ENCODE peak calls at places on chromosome 22, in nine cellular contexts. R is A172, H is G401, O is tibial nerve, P is Panc1, T is esophagus squamous epithelium, Z is progenitor cell of endocrine pancreas, I is NCI-H2081, B is AG04450. Y is an unnamed sample.

GRCh38 chr22:19523240-19524169 is 705 bp downstream of the CLDN5 start:
- DNase-seq in R (no peak), H (no peak), O (no peak), P (no peak), T (no peak), Z (no peak), I (no peak), B (no peak), Y (no peak)

GRCh38 chr22:37018815-37019308 is 385 bp downstream of the TST start:
- DNase-seq in R (peak), H (no peak), O (peak), P (no peak), T (no peak), Z (no peak), I (no peak), B (no peak), Y (no peak)

GRCh38 chr22:46193898-46194310 is 43.6 kb downstream of the PPARA start:
- DNase-seq in R (no peak), H (no peak), O (no peak), P (no peak), T (no peak), Z (no peak), I (no peak), B (no peak), Y (no peak)

GRCh38 chr22:49302530-49302929 is 525.1 kb downstream of the BRD1 start:
- DNase-seq in R (no peak), H (no peak), O (no peak), P (no peak), T (no peak), Z (no peak), I (no peak), B (no peak), Y (no peak)

GRCh38 chr22:22371031-22371541 is 126.5 kb downstream of the VPREB1 start:
- DNase-seq in R (no peak), H (no peak), O (no peak), P (no peak), T (no peak), Z (no peak), I (no peak), B (no peak), Y (no peak)

GRCh38 chr22:45317551-45318167 is 7.9 kb downstream of the FAM118A start:
- DNase-seq in R (peak), H (peak), O (peak), P (no peak), T (no peak), Z (no peak), I (no peak), B (no peak), Y (no peak)

GRCh38 chr22:17102297-17102667 is 17.5 kb downstream of the IL17RA start:
- DNase-seq in R (no peak), H (no peak), O (no peak), P (no peak), T (no peak), Z (no peak), I (no peak), B (no peak), Y (no peak)

GRCh38 chr22:49660794-49661781 is 166.6 kb downstream of the BRD1 start:
- DNase-seq in R (no peak), H (no peak), O (no peak), P (no peak), T (no peak), Z (no peak), I (no peak), B (no peak), Y (no peak)

GRCh38 chr22:39173787-39174497 is 21.5 kb upstream of the CBX7 start:
- DNase-seq in R (no peak), H (no peak), O (no peak), P (no peak), T (no peak), Z (no peak), I (no peak), B (no peak), Y (no peak)

GRCh38 chr22:27637604-27638003 is 164.0 kb downstream of the MN1 start:
- DNase-seq in R (no peak), H (no peak), O (no peak), P (no peak), T (no peak), Z (no peak), I (no peak), B (no peak), Y (no peak)

GRCh38 chr22:43448048-43448447 is 36.2 kb downstream of the MPPED1 start:
- DNase-seq in R (no peak), H (no peak), O (no peak), P (no peak), T (no peak), Z (no peak), I (no peak), B (no peak), Y (no peak)

GRCh38 chr22:46902998-46903916 is 140.8 kb downstream of the TBC1D22A start:
- DNase-seq in R (no peak), H (peak), O (no peak), P (no peak), T (no peak), Z (no peak), I (no peak), B (no peak), Y (no peak)

GRCh38 chr22:42434283-42434682 is 2.1 kb upstream of the NFAM1 start:
- DNase-seq in R (no peak), H (no peak), O (no peak), P (no peak), T (no peak), Z (no peak), I (peak), B (no peak), Y (no peak)

GRCh38 chr22:48713266-48714205 is 1114.1 kb downstream of the BRD1 start:
- DNase-seq in R (peak), H (peak), O (no peak), P (no peak), T (no peak), Z (no peak), I (no peak), B (no peak), Y (no peak)

GRCh38 chr22:46066691-46067090 is 83.6 kb upstream of the PPARA start:
- DNase-seq in R (peak), H (peak), O (peak), P (no peak), T (no peak), Z (no peak), I (peak), B (no peak), Y (no peak)

GRCh38 chr22:44067901-44068300 is 43.8 kb downstream of the PARVB start:
- DNase-seq in R (no peak), H (no peak), O (no peak), P (no peak), T (no peak), Z (no peak), I (no peak), B (no peak), Y (no peak)

GRCh38 chr22:46042786-46043185 is 65.8 kb upstream of the WNT7B start:
- DNase-seq in R (no peak), H (peak), O (no peak), P (no peak), T (no peak), Z (no peak), I (no peak), B (no peak), Y (no peak)

GRCh38 chr22:23062616-23063538 is 7.4 kb upstream of the GNAZ start:
- DNase-seq in R (no peak), H (no peak), O (no peak), P (no peak), T (no peak), Z (no peak), I (no peak), B (no peak), Y (no peak)

GRCh38 chr22:25282671-25283561 is 63.5 kb downstream of the CRYBB2 start:
- DNase-seq in R (no peak), H (peak), O (no peak), P (no peak), T (no peak), Z (peak), I (no peak), B (no peak), Y (no peak)

GRCh38 chr22:29580200-29580810 is 608 bp downstream of the NIPSNAP1 start:
- DNase-seq in R (no peak), H (no peak), O (no peak), P (no peak), T (no peak), Z (peak), I (no peak), B (no peak), Y (no peak)

GRCh38 chr22:18952022-18952421 is 15.9 kb upstream of the PRODH start:
- DNase-seq in R (no peak), H (no peak), O (no peak), P (no peak), T (no peak), Z (no peak), I (no peak), B (no peak), Y (no peak)

GRCh38 chr22:38304526-38304925 is 12.7 kb downstream of the CSNK1E start:
- DNase-seq in R (no peak), H (no peak), O (peak), P (no peak), T (no peak), Z (no peak), I (no peak), B (no peak), Y (no peak)

GRCh38 chr22:37345863-37346514 is 63.7 kb downstream of the CYTH4 start:
- DNase-seq in R (peak), H (no peak), O (peak), P (no peak), T (no peak), Z (no peak), I (no peak), B (peak), Y (no peak)

GRCh38 chr22:42436402-42436801 is 4.2 kb upstream of the NFAM1 start:
- DNase-seq in R (no peak), H (no peak), O (no peak), P (no peak), T (no peak), Z (no peak), I (no peak), B (no peak), Y (no peak)

GRCh38 chr22:39622881-39623367 is 52.4 kb downstream of the CACNA1I start:
- DNase-seq in R (no peak), H (no peak), O (peak), P (no peak), T (no peak), Z (peak), I (no peak), B (no peak), Y (no peak)

GRCh38 chr22:37472418-37473006 is 13.7 kb downstream of the MFNG start:
- DNase-seq in R (peak), H (no peak), O (no peak), P (no peak), T (no peak), Z (no peak), I (no peak), B (no peak), Y (no peak)

Y was measured in glomerular endothelial cell.